ENCODE peak calls at places on chromosomes 1 and 21, in four cellular contexts. X is K562, O is adrenal gland, I is hepatocyte. T is an unnamed sample.

GRCh38 chr1:27616441-27616840 is 12.5 kb upstream of the AHDC1 start:
- DNase-seq in X (no peak), O (no peak), I (no peak), T (no peak)

GRCh38 chr1:26853156-26853555 is 9.8 kb upstream of the SFN start:
- DNase-seq in X (peak; percentile 81), O (peak; percentile 85), I (peak; percentile 89), T (peak; percentile 83)

GRCh38 chr1:246131095-246131494 is 376.0 kb downstream of the SMYD3 start:
- DNase-seq in X (no peak), O (no peak), I (no peak), T (no peak)

GRCh38 chr1:12113433-12114339 is 50.6 kb downstream of the TNFRSF8 start:
- DNase-seq in X (no peak), O (no peak), I (no peak), T (peak; percentile 26)

GRCh38 chr1:192682335-192682734 is 46.4 kb downstream of the RGS13 start:
- DNase-seq in X (no peak), O (peak; percentile 47), I (no peak), T (no peak)

GRCh38 chr1:52955129-52955970 is 28.3 kb downstream of the SCP2 start:
- DNase-seq in X (no peak), O (no peak), I (peak; percentile 75), T (peak; percentile 94)

GRCh38 chr21:45469273-45470086 is 64.5 kb downstream of the COL18A1 start:
- DNase-seq in X (no peak), O (no peak), I (peak; percentile 54), T (no peak)

GRCh38 chr1:116764906-116765862 is 11.0 kb downstream of the CD2 start:
- DNase-seq in X (no peak), O (no peak), I (no peak), T (no peak)

GRCh38 chr1:150981177-150981804 is 801 bp upstream of the ANXA9 start:
- DNase-seq in X (no peak), O (no peak), I (peak; percentile 65), T (peak; percentile 43)

GRCh38 chr21:33587792-33588484 is 546 bp downstream of the DONSON start:
- DNase-seq in X (peak; percentile 63), O (peak; percentile 44), I (peak; percentile 64), T (peak; percentile 53)

GRCh38 chr21:20790113-20790512 is 208.1 kb upstream of the NCAM2 start:
- DNase-seq in X (no peak), O (no peak), I (no peak), T (no peak)

DNA sequence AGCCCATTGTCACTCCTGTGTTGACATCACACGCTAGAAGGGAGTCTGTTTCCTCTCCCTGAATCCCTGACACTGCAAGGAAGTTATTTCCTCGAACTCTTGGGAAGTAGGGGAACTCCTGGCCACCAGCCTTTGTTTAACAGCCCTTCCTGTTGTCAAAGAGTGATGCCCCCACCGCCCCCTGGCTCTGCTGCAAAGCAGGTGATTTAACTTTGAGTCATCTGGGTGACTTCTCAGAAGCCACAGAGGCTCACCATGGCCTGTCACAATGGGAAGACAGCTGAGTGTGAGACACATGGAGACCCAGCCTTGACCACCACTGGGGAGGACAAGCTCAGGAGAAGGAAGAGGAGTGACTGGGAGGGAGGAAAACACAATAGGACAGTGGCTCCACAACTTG is 182.8 kb downstream of the PSMG1 start:
- DNase-seq in X (no peak), O (peak; percentile 63), I (no peak), T (no peak)
- H3K27ac ChIP-seq in X (no peak overlapping the region), O (peak overlapping the region; percentile 30), I (no peak overlapping the region), T (no peak overlapping the region)

GRCh38 chr1:63691672-63692425 is 82.0 kb upstream of the ROR1 start:
- DNase-seq in X (peak; percentile 55), O (peak; percentile 57), I (peak; percentile 90), T (peak; percentile 88)
- H3K4me1 ChIP-seq in X (no peaks in the 10 kb centered on the region), O (peaks cover 4% of the 10 kb centered on the region), I (peaks cover 7% of the 10 kb centered on the region), T (peaks cover 7% of the 10 kb centered on the region)

DNA sequence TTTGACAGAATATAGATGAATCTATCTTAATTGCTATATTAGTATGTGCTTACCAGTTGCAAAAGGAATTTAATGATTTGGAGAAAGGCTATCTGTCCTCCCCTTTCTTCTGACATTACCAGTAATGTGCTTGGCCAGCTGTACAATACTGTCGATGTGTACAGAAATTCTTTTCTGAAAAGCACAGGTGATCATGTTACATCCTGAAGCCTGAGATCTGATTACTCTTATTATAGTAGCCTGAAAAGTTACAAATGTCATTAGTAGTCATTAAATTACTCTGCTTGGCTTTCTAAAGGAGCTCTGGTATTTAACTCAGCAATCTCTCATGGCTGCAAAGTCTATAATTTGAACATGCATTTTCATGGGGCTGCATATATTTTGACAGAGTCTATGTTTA is 209.8 kb downstream of the PTPRC start:
- DNase-seq in X (no peak), O (no peak), I (no peak), T (no peak)
- H3K36me3 ChIP-seq in X (no peaks in the 10 kb centered on the region), O (no peaks in the 10 kb centered on the region), I (no peaks in the 10 kb centered on the region), T (peaks cover 69% of the 10 kb centered on the region)

GRCh38 chr1:225838793-225839192 is 28.9 kb downstream of the EPHX1 start:
- DNase-seq in X (no peak), O (no peak), I (no peak), T (no peak)
- H3K27ac ChIP-seq in X (no peak overlapping the region), O (peak overlapping the region; percentile 60), I (no peak overlapping the region), T (no peak overlapping the region)

DNA sequence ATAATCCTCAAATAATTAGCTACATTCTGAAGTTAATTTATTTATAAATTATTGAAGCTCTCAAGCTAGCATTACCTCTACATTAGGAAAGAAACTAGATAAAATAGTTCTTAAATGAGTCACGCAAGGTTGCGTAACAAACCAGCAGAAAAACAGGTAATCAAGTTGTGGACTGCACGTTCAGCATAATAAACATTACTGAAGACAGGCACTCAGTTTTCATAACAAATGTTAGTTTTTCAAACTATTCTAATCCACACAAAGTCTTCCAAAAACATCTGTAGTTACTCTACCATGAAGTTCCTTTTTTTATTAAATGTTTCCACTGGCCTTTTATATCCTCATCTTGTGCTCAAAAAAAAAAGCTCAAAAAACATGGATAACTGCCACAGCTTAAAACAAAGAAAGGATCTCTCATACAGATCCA is 1.3 kb downstream of the TOR1AIP2 start:
- DNase-seq in X (no peak), O (no peak), I (peak; percentile 71), T (no peak)
- H3K4me1 ChIP-seq in X (peaks cover 11% of the 10 kb centered on the region), O (peaks cover 64% of the 10 kb centered on the region), I (peaks cover 39% of the 10 kb centered on the region), T (peaks cover 27% of the 10 kb centered on the region)

GRCh38 chr1:33273961-33274371 is 17.7 kb downstream of the ZNF362 start:
- DNase-seq in X (no peak), O (no peak), I (no peak), T (no peak)
- H3K36me3 ChIP-seq in X (no peaks in the 10 kb centered on the region), O (no peaks in the 10 kb centered on the region), I (no peaks in the 10 kb centered on the region), T (peaks cover 14% of the 10 kb centered on the region)

GRCh38 chr1:9721606-9722377 is 70.3 kb downstream of the PIK3CD start:
- DNase-seq in X (peak; percentile 86), O (no peak), I (peak; percentile 32), T (peak; percentile 62)
- H3K27ac ChIP-seq in X (no peak overlapping the region), O (no peak overlapping the region), I (no peak overlapping the region), T (no peak overlapping the region)

GRCh38 chr1:32200226-32201010 is at the start of gene CCDC28B:
- DNase-seq in X (peak; percentile 69), O (peak; percentile 79), I (peak; percentile 73), T (peak; percentile 71)

GRCh38 chr1:32199043-32199716 is 1.2 kb upstream of the CCDC28B start:
- DNase-seq in X (no peak), O (no peak), I (no peak), T (no peak)

GRCh38 chr1:32199717-32200072 is 700 bp upstream of the CCDC28B start:
- DNase-seq in X (no peak), O (peak; percentile 80), I (no peak), T (no peak)

GRCh38 chr1:32198237-32199042 is 2.0 kb upstream of the CCDC28B start:
- DNase-seq in X (no peak), O (no peak), I (no peak), T (no peak)

DNA sequence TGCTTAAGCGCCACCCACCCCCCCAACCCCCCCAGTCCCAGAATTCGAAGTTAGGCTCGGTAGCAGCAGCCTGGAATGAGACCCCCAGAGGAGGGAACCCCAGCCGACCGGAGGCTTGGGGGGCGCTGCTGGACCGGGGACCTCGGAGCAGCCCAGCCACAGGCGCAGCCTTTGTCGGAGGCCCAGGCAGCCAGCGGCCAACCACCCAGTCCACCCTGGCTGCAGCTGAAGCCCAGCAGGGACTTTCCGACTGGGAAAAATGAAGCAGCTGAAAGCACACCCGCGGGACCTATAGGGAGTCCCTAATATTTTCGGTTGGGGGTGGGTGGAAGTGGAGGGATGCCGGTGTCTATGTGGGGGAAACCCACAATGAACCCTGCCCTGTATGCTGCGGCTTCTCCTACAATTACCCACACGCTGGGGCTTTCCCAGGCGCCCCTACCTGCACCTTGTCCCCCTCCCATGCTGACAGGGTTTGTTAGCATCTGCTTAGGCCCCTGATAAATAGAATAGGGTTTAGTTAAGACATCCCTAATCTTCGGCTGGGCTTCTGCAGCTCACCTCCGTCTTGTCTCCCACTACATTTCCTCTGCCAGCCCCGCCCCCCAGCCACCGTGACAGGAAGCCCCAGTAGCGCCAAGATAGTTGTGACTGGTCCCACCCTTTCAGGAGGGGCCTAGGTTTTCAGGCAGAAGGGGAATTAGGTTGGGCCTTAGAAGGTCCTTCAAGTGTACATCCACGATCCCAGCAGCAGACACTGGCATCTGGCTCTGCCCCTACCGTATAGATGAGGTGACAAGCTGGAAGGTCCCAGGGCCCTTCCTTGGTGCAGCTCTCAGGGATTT is 838 bp downstream of the CCDC28B start:
- DNase-seq in X (peak; percentile 79), O (peak; percentile 77), I (peak; percentile 78), T (peak; percentile 76)
- H3K4me1 ChIP-seq in X (peaks cover 54% of the 10 kb centered on the region), O (peaks cover 48% of the 10 kb centered on the region), I (no peaks in the 10 kb centered on the region), T (peaks cover 14% of the 10 kb centered on the region)

GRCh38 chr1:206736878-206737728 is 33.5 kb upstream of the IL19 start:
- DNase-seq in X (no peak), O (no peak), I (no peak), T (no peak)

GRCh38 chr1:206732508-206732907 is 38.1 kb upstream of the IL19 start:
- DNase-seq in X (no peak), O (no peak), I (no peak), T (no peak)

GRCh38 chr1:206735553-206736031 is 35.0 kb upstream of the IL19 start:
- DNase-seq in X (peak; percentile 70), O (no peak), I (no peak), T (no peak)

GRCh38 chr1:206733012-206733411 is 37.6 kb upstream of the IL19 start:
- DNase-seq in X (no peak), O (peak; percentile 70), I (no peak), T (no peak)

DNA sequence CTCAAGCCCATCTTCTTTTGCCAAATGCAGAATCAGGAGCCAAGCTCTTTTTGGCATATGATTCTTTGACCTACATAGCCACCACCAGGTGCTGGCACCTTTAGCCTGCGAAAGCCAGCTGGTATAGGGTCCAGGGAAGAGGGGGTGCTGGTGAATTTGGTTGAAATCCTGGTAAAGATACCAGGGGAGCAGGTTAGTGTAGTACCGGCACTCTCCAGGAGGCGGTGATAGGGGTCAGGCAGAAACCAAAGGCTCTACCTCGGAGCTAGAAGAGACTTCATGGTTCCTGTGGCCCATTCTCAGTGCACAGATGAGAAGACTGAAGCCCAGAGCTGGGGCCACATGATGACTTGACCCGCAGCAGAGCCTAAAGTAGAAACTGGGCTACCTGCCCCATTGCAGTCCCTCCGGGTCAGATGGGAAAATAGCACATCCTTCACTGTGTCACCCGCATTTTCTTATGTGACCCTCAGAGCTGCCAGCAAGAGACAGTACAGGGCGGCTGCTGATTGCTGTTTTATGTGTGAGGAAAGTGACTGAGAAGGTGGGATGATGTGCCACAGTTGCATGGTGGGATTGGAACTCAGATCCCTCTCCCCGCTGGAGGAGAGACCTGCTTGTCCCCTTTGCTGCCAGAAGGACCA is 36.0 kb upstream of the IL19 start:
- DNase-seq in X (peak; percentile 76), O (no peak), I (peak; percentile 66), T (peak; percentile 45)
- H3K36me3 ChIP-seq in X (peaks cover 46% of the 10 kb centered on the region), O (no peaks in the 10 kb centered on the region), I (no peaks in the 10 kb centered on the region), T (peaks cover 8% of the 10 kb centered on the region)

GRCh38 chr21:29218749-29219148 is 80.0 kb upstream of the BACH1 start:
- DNase-seq in X (no peak), O (no peak), I (no peak), T (no peak)
- H3K27ac ChIP-seq in X (no peak overlapping the region), O (no peak overlapping the region), I (peak overlapping the region; percentile 15), T (peak overlapping the region; percentile 67)